ENCODE peak calls at places on chromosomes 13 and 19, in nine cellular contexts. One of them, this sample, is unnamed.
A peak's percentile ranks its signal among the peaks of the same experiment; 100 is the strongest.

GRCh38 chr13:40667622-40667978 is 1.2 kb upstream of the FOXO1 start:
- DNase-seq in head of caudate nucleus: no peak
- DNase-seq in NCI-H748 treated with DMSO at 0.1 percent for 48 hours: no peak
- DNase-seq in GM23248: no peak
- DNase-seq in SHP77: no peak
- DNase-seq in mucosa of gallbladder: no peak
- DNase-seq in HFF-Myc: no peak
- DNase-seq in stimulated activated CD4-positive, alpha-beta T cell treated with anti-CD3 and anti-CD28 coated beads, Interleukin-4, amount 100 ng/mL, for 4 hours: no peak
- DNase-seq in T-helper 1 cell: peak; percentile 6
- DNase-seq in this sample: no peak

GRCh38 chr13:29771247-29771646 is 79.2 kb downstream of the UBL3 start:
- DNase-seq in head of caudate nucleus: no peak
- DNase-seq in NCI-H748 treated with DMSO at 0.1 percent for 48 hours: peak; percentile 76
- DNase-seq in GM23248: peak; percentile 48
- DNase-seq in SHP77: no peak
- DNase-seq in mucosa of gallbladder: no peak
- DNase-seq in HFF-Myc: no peak
- DNase-seq in stimulated activated CD4-positive, alpha-beta T cell treated with anti-CD3 and anti-CD28 coated beads, Interleukin-4, amount 100 ng/mL, for 4 hours: no peak
- DNase-seq in T-helper 1 cell: peak; percentile 37
- DNase-seq in this sample: no peak

GRCh38 chr19:51742736-51743288 is 8.9 kb downstream of the FPR1 start:
- DNase-seq in head of caudate nucleus: no peak
- DNase-seq in NCI-H748 treated with DMSO at 0.1 percent for 48 hours: no peak
- DNase-seq in GM23248: peak; percentile 54
- DNase-seq in SHP77: no peak
- DNase-seq in mucosa of gallbladder: no peak
- DNase-seq in HFF-Myc: no peak
- DNase-seq in stimulated activated CD4-positive, alpha-beta T cell treated with anti-CD3 and anti-CD28 coated beads, Interleukin-4, amount 100 ng/mL, for 4 hours: no peak
- DNase-seq in T-helper 1 cell: no peak
- DNase-seq in this sample: no peak

GRCh38 chr19:2070436-2070827 is 19.4 kb upstream of the MKNK2 start:
- DNase-seq in head of caudate nucleus: no peak
- DNase-seq in NCI-H748 treated with DMSO at 0.1 percent for 48 hours: no peak
- DNase-seq in GM23248: no peak
- DNase-seq in SHP77: no peak
- DNase-seq in mucosa of gallbladder: no peak
- DNase-seq in HFF-Myc: no peak
- DNase-seq in stimulated activated CD4-positive, alpha-beta T cell treated with anti-CD3 and anti-CD28 coated beads, Interleukin-4, amount 100 ng/mL, for 4 hours: no peak
- DNase-seq in T-helper 1 cell: no peak
- DNase-seq in this sample: no peak

GRCh38 chr19:14175351-14175792 is 30.6 kb downstream of the ADGRL1 start:
- DNase-seq in head of caudate nucleus: no peak
- DNase-seq in NCI-H748 treated with DMSO at 0.1 percent for 48 hours: no peak
- DNase-seq in GM23248: no peak
- DNase-seq in SHP77: no peak
- DNase-seq in mucosa of gallbladder: no peak
- DNase-seq in HFF-Myc: no peak
- DNase-seq in stimulated activated CD4-positive, alpha-beta T cell treated with anti-CD3 and anti-CD28 coated beads, Interleukin-4, amount 100 ng/mL, for 4 hours: no peak
- DNase-seq in T-helper 1 cell: no peak
- DNase-seq in this sample: no peak

GRCh38 chr13:99614465-99614885 is 113.2 kb downstream of the TM9SF2 start:
- DNase-seq in head of caudate nucleus: no peak
- DNase-seq in NCI-H748 treated with DMSO at 0.1 percent for 48 hours: no peak
- DNase-seq in GM23248: no peak
- DNase-seq in SHP77: peak; percentile 62
- DNase-seq in mucosa of gallbladder: no peak
- DNase-seq in HFF-Myc: no peak
- DNase-seq in stimulated activated CD4-positive, alpha-beta T cell treated with anti-CD3 and anti-CD28 coated beads, Interleukin-4, amount 100 ng/mL, for 4 hours: no peak
- DNase-seq in T-helper 1 cell: peak; percentile 38
- DNase-seq in this sample: no peak

GRCh38 chr13:34255695-34256094 is 437.7 kb downstream of the RFC3 start:
- DNase-seq in head of caudate nucleus: no peak
- DNase-seq in NCI-H748 treated with DMSO at 0.1 percent for 48 hours: no peak
- DNase-seq in GM23248: no peak
- DNase-seq in SHP77: no peak
- DNase-seq in mucosa of gallbladder: no peak
- DNase-seq in HFF-Myc: no peak
- DNase-seq in stimulated activated CD4-positive, alpha-beta T cell treated with anti-CD3 and anti-CD28 coated beads, Interleukin-4, amount 100 ng/mL, for 4 hours: no peak
- DNase-seq in T-helper 1 cell: no peak
- DNase-seq in this sample: no peak

GRCh38 chr13:43964698-43965097 is 85.0 kb downstream of the LACC1 start:
- DNase-seq in head of caudate nucleus: no peak
- DNase-seq in NCI-H748 treated with DMSO at 0.1 percent for 48 hours: no peak
- DNase-seq in GM23248: no peak
- DNase-seq in SHP77: no peak
- DNase-seq in mucosa of gallbladder: no peak
- DNase-seq in HFF-Myc: no peak
- DNase-seq in stimulated activated CD4-positive, alpha-beta T cell treated with anti-CD3 and anti-CD28 coated beads, Interleukin-4, amount 100 ng/mL, for 4 hours: no peak
- DNase-seq in T-helper 1 cell: no peak
- DNase-seq in this sample: no peak

GRCh38 chr13:31209172-31209818 is 9.5 kb downstream of the B3GLCT start:
- DNase-seq in head of caudate nucleus: no peak
- DNase-seq in NCI-H748 treated with DMSO at 0.1 percent for 48 hours: no peak
- DNase-seq in GM23248: peak; percentile 79
- DNase-seq in SHP77: peak; percentile 70
- DNase-seq in mucosa of gallbladder: no peak
- DNase-seq in HFF-Myc: no peak
- DNase-seq in stimulated activated CD4-positive, alpha-beta T cell treated with anti-CD3 and anti-CD28 coated beads, Interleukin-4, amount 100 ng/mL, for 4 hours: no peak
- DNase-seq in T-helper 1 cell: no peak
- DNase-seq in this sample: no peak

GRCh38 chr13:74835579-74835978 is 646.4 kb downstream of the TBC1D4 start:
- DNase-seq in head of caudate nucleus: no peak
- DNase-seq in NCI-H748 treated with DMSO at 0.1 percent for 48 hours: no peak
- DNase-seq in GM23248: no peak
- DNase-seq in SHP77: no peak
- DNase-seq in mucosa of gallbladder: no peak
- DNase-seq in HFF-Myc: no peak
- DNase-seq in stimulated activated CD4-positive, alpha-beta T cell treated with anti-CD3 and anti-CD28 coated beads, Interleukin-4, amount 100 ng/mL, for 4 hours: no peak
- DNase-seq in T-helper 1 cell: no peak
- DNase-seq in this sample: no peak

GRCh38 chr19:44303976-44304568 is 753 bp downstream of the ZNF235 start:
- DNase-seq in head of caudate nucleus: no peak
- DNase-seq in NCI-H748 treated with DMSO at 0.1 percent for 48 hours: peak; percentile 21
- DNase-seq in GM23248: peak; percentile 77
- DNase-seq in SHP77: peak; percentile 3
- DNase-seq in mucosa of gallbladder: no peak
- DNase-seq in HFF-Myc: peak; percentile 17
- DNase-seq in stimulated activated CD4-positive, alpha-beta T cell treated with anti-CD3 and anti-CD28 coated beads, Interleukin-4, amount 100 ng/mL, for 4 hours: no peak
- DNase-seq in T-helper 1 cell: peak; percentile 3
- DNase-seq in this sample: peak; percentile 24

GRCh38 chr19:28466107-28467045 is 746.6 kb downstream of the UQCRFS1 start:
- DNase-seq in head of caudate nucleus: peak; percentile 72
- DNase-seq in NCI-H748 treated with DMSO at 0.1 percent for 48 hours: peak; percentile 19
- DNase-seq in GM23248: peak; percentile 66
- DNase-seq in SHP77: peak; percentile 29
- DNase-seq in mucosa of gallbladder: peak; percentile 73
- DNase-seq in HFF-Myc: peak; percentile 16
- DNase-seq in stimulated activated CD4-positive, alpha-beta T cell treated with anti-CD3 and anti-CD28 coated beads, Interleukin-4, amount 100 ng/mL, for 4 hours: peak; percentile 58
- DNase-seq in T-helper 1 cell: peak; percentile 13
- DNase-seq in this sample: no peak

GRCh38 chr13:32381539-32381938 is 46.4 kb downstream of the N4BP2L1 start:
- DNase-seq in head of caudate nucleus: no peak
- DNase-seq in NCI-H748 treated with DMSO at 0.1 percent for 48 hours: peak; percentile 69
- DNase-seq in GM23248: peak; percentile 27
- DNase-seq in SHP77: peak; percentile 9
- DNase-seq in mucosa of gallbladder: peak; percentile 19
- DNase-seq in HFF-Myc: peak; percentile 4
- DNase-seq in stimulated activated CD4-positive, alpha-beta T cell treated with anti-CD3 and anti-CD28 coated beads, Interleukin-4, amount 100 ng/mL, for 4 hours: no peak
- DNase-seq in T-helper 1 cell: peak; percentile 29
- DNase-seq in this sample: no peak

GRCh38 chr13:107258599-107259187 is 690.8 kb upstream of the ARGLU1 start:
- DNase-seq in head of caudate nucleus: no peak
- DNase-seq in NCI-H748 treated with DMSO at 0.1 percent for 48 hours: no peak
- DNase-seq in GM23248: peak; percentile 32
- DNase-seq in SHP77: no peak
- DNase-seq in mucosa of gallbladder: no peak
- DNase-seq in HFF-Myc: no peak
- DNase-seq in stimulated activated CD4-positive, alpha-beta T cell treated with anti-CD3 and anti-CD28 coated beads, Interleukin-4, amount 100 ng/mL, for 4 hours: no peak
- DNase-seq in T-helper 1 cell: no peak
- DNase-seq in this sample: no peak

This sample was measured in BJ.